ENCODE peak calls at places on chromosome 20, in five cellular contexts. Z, S, F, P and U are unnamed samples.

GRCh38 chr20:61461459-61461858 is 209.4 kb downstream of the CDH4 start:
- DNase-seq in Z (no peak), S (no peak), F (no peak), P (no peak), U (no peak)

GRCh38 chr20:61252601-61253263 is 671 bp downstream of the CDH4 start:
- DNase-seq in Z (no peak), S (no peak), F (no peak), P (no peak), U (no peak)

GRCh38 chr20:25534845-25535244 is 50.5 kb downstream of the NINL start:
- DNase-seq in Z (no peak), S (no peak), F (no peak), P (no peak), U (no peak)

GRCh38 chr20:33793011-33793931 is 17.9 kb upstream of the CHMP4B start:
- DNase-seq in Z (no peak), S (no peak), F (no peak), P (no peak), U (no peak)

GRCh38 chr20:31860431-31861345 is 9.6 kb downstream of the DUSP15 start:
- DNase-seq in Z (no peak), S (no peak), F (no peak), P (no peak), U (no peak)

GRCh38 chr20:37821691-37822655 is 81.0 kb upstream of the VSTM2L start:
- DNase-seq in Z (no peak), S (no peak), F (no peak), P (no peak), U (no peak)

GRCh38 chr20:17833036-17833674 is 133.4 kb downstream of the BANF2 start:
- DNase-seq in Z (no peak), S (no peak), F (no peak), P (no peak), U (no peak)

GRCh38 chr20:48467622-48468021 is 360.2 kb downstream of the PREX1 start:
- DNase-seq in Z (peak; percentile 4), S (peak; percentile 61), F (peak; percentile 40), P (no peak), U (no peak)

GRCh38 chr20:38963745-38964144 is 1.6 kb downstream of the DHX35 start:
- DNase-seq in Z (no peak), S (no peak), F (no peak), P (no peak), U (no peak)

GRCh38 chr20:16518068-16518783 is 55.0 kb downstream of the KIF16B start:
- DNase-seq in Z (no peak), S (peak; percentile 79), F (peak; percentile 2), P (no peak), U (no peak)

GRCh38 chr20:38001173-38001875 is 31.9 kb downstream of the TTI1 start:
- DNase-seq in Z (no peak), S (no peak), F (no peak), P (no peak), U (no peak)

GRCh38 chr20:11790047-11790446 is 127.6 kb upstream of the BTBD3 start:
- DNase-seq in Z (no peak), S (no peak), F (no peak), P (no peak), U (no peak)

GRCh38 chr20:39822667-39823066 is 860.5 kb downstream of the DHX35 start:
- DNase-seq in Z (no peak), S (peak; percentile 4), F (no peak), P (no peak), U (no peak)

GRCh38 chr20:37381621-37382538 is 35.9 kb downstream of the SRC start:
- DNase-seq in Z (no peak), S (peak; percentile 99), F (no peak), P (no peak), U (no peak)

GRCh38 chr20:22801528-22801927 is 217.2 kb upstream of the FOXA2 start:
- DNase-seq in Z (no peak), S (no peak), F (no peak), P (no peak), U (no peak)

GRCh38 chr20:49982346-49983122 is at the start of gene SNAI1:
- DNase-seq in Z (peak; percentile 79), S (peak; percentile 94), F (peak; percentile 79), P (peak; percentile 77), U (peak; percentile 74)

GRCh38 chr20:11266571-11266970 is 592.8 kb upstream of the JAG1 start:
- DNase-seq in Z (no peak), S (no peak), F (no peak), P (no peak), U (no peak)

GRCh38 chr20:36385503-36385902 is 79.4 kb downstream of the DLGAP4 start:
- DNase-seq in Z (no peak), S (no peak), F (no peak), P (no peak), U (no peak)

GRCh38 chr20:50304501-50304856 is 113.8 kb downstream of the CEBPB start:
- DNase-seq in Z (no peak), S (no peak), F (no peak), P (no peak), U (no peak)

GRCh38 chr20:63103402-63104311 is 96.9 kb upstream of the BHLHE23 start:
- DNase-seq in Z (no peak), S (no peak), F (peak; percentile 41), P (no peak), U (no peak)

GRCh38 chr20:2320813-2321658 is 25.2 kb downstream of the TGM3 start:
- DNase-seq in Z (no peak), S (no peak), F (no peak), P (no peak), U (no peak)

GRCh38 chr20:8798505-8798904 is 270.4 kb upstream of the PLCB4 start:
- DNase-seq in Z (no peak), S (no peak), F (no peak), P (no peak), U (no peak)

GRCh38 chr20:49656304-49656703 is 57.4 kb downstream of the B4GALT5 start:
- DNase-seq in Z (no peak), S (no peak), F (no peak), P (no peak), U (no peak)

GRCh38 chr20:23049201-23049932 is at the start of gene THBD:
- DNase-seq in Z (no peak), S (no peak), F (no peak), P (no peak), U (no peak)

GRCh38 chr20:25000268-25000801 is 7.8 kb upstream of the APMAP start:
- DNase-seq in Z (no peak), S (no peak), F (no peak), P (no peak), U (no peak)